ENCODE peak calls at places on chromosomes 6 and 20, in five cellular contexts. One of them, this sample, is unnamed.

GRCh38 chr20:50856475-50857041 is 61.7 kb downstream of the BCAS4 start:
- DNase-seq in AG10803: no peak
- DNase-seq in GM12865: no peak
- DNase-seq in neural progenitor cell: no peak
- DNase-seq in choroid plexus epithelial cell: no peak
- DNase-seq in this sample: no peak

GRCh38 chr20:63767456-63767855 is 27.9 kb downstream of the SLC2A4RG start:
- DNase-seq in GM12865: no peak
- DNase-seq in neural progenitor cell: no peak
- DNase-seq in choroid plexus epithelial cell: no peak
- DNase-seq in AG10803: no peak
- DNase-seq in this sample: no peak

GRCh38 chr6:30741789-30742315 is 635 bp downstream of the FLOT1 start:
- DNase-seq in choroid plexus epithelial cell: no peak
- DNase-seq in GM12865: peak
- DNase-seq in neural progenitor cell: no peak
- DNase-seq in AG10803: no peak
- DNase-seq in this sample: no peak

GRCh38 chr6:119966484-119966883 is 616.9 kb upstream of the MAN1A1 start:
- DNase-seq in neural progenitor cell: peak
- DNase-seq in choroid plexus epithelial cell: no peak
- DNase-seq in AG10803: no peak
- DNase-seq in GM12865: peak
- DNase-seq in this sample: no peak

GRCh38 chr6:150925655-150925928 is 60.1 kb downstream of the MTHFD1L start:
- DNase-seq in neural progenitor cell: no peak
- DNase-seq in AG10803: peak
- DNase-seq in GM12865: no peak
- DNase-seq in choroid plexus epithelial cell: peak
- DNase-seq in this sample: no peak

GRCh38 chr20:11869641-11870040 is 48.1 kb upstream of the BTBD3 start:
- DNase-seq in AG10803: no peak
- DNase-seq in GM12865: no peak
- DNase-seq in neural progenitor cell: no peak
- DNase-seq in choroid plexus epithelial cell: no peak
- DNase-seq in this sample: no peak

GRCh38 chr6:87210979-87211378 is 55.6 kb downstream of the ZNF292 start:
- DNase-seq in AG10803: no peak
- DNase-seq in choroid plexus epithelial cell: no peak
- DNase-seq in GM12865: peak
- DNase-seq in neural progenitor cell: no peak
- DNase-seq in this sample: no peak

GRCh38 chr6:141359953-141360352 is 772.8 kb upstream of the GJE1 start:
- DNase-seq in AG10803: peak
- DNase-seq in neural progenitor cell: peak
- DNase-seq in choroid plexus epithelial cell: peak
- DNase-seq in GM12865: no peak
- DNase-seq in this sample: peak

GRCh38 chr20:11124849-11125505 is 451.2 kb upstream of the JAG1 start:
- DNase-seq in AG10803: no peak
- DNase-seq in GM12865: no peak
- DNase-seq in choroid plexus epithelial cell: no peak
- DNase-seq in neural progenitor cell: no peak
- DNase-seq in this sample: no peak

GRCh38 chr6:16200231-16200941 is 38.0 kb upstream of the GMPR start:
- DNase-seq in choroid plexus epithelial cell: peak
- DNase-seq in AG10803: peak
- DNase-seq in neural progenitor cell: no peak
- DNase-seq in GM12865: no peak
- DNase-seq in this sample: no peak

GRCh38 chr20:19880256-19881079 is 122.4 kb downstream of the RIN2 start:
- DNase-seq in neural progenitor cell: no peak
- DNase-seq in choroid plexus epithelial cell: peak
- DNase-seq in GM12865: no peak
- DNase-seq in AG10803: peak
- DNase-seq in this sample: peak

GRCh38 chr6:16712931-16713484 is 48.3 kb downstream of the ATXN1 start:
- DNase-seq in choroid plexus epithelial cell: peak
- DNase-seq in AG10803: peak
- DNase-seq in neural progenitor cell: no peak
- DNase-seq in GM12865: peak
- DNase-seq in this sample: peak

GRCh38 chr6:30752164-30752927 is 8.0 kb upstream of the IER3 start:
- DNase-seq in choroid plexus epithelial cell: peak
- DNase-seq in neural progenitor cell: no peak
- DNase-seq in AG10803: peak
- DNase-seq in GM12865: no peak
- DNase-seq in this sample: peak

GRCh38 chr6:48765352-48765961 is 654.5 kb upstream of the PTCHD4 start:
- DNase-seq in AG10803: peak
- DNase-seq in choroid plexus epithelial cell: peak
- DNase-seq in GM12865: peak
- DNase-seq in neural progenitor cell: peak
- DNase-seq in this sample: peak

GRCh38 chr6:22848121-22848520 is 278.8 kb downstream of the HDGFL1 start:
- DNase-seq in GM12865: no peak
- DNase-seq in neural progenitor cell: no peak
- DNase-seq in choroid plexus epithelial cell: peak
- DNase-seq in AG10803: no peak
- DNase-seq in this sample: no peak

GRCh38 chr20:35560105-35560511 is 18.2 kb downstream of the ERGIC3 start:
- DNase-seq in neural progenitor cell: no peak
- DNase-seq in AG10803: no peak
- DNase-seq in GM12865: no peak
- DNase-seq in choroid plexus epithelial cell: no peak
- DNase-seq in this sample: no peak

GRCh38 chr6:10414766-10415592 is at the start of gene TFAP2A:
- DNase-seq in choroid plexus epithelial cell: no peak
- DNase-seq in neural progenitor cell: peak
- DNase-seq in GM12865: no peak
- DNase-seq in AG10803: peak
- DNase-seq in this sample: peak
- TF ChIP-seq CTCF in choroid plexus epithelial cell: peak
- TF ChIP-seq CTCF in neural progenitor cell: peak
- TF ChIP-seq CTCF in GM12865: no peak
- TF ChIP-seq CTCF in AG10803: peak
- TF ChIP-seq CTCF in this sample: peak

DNA sequence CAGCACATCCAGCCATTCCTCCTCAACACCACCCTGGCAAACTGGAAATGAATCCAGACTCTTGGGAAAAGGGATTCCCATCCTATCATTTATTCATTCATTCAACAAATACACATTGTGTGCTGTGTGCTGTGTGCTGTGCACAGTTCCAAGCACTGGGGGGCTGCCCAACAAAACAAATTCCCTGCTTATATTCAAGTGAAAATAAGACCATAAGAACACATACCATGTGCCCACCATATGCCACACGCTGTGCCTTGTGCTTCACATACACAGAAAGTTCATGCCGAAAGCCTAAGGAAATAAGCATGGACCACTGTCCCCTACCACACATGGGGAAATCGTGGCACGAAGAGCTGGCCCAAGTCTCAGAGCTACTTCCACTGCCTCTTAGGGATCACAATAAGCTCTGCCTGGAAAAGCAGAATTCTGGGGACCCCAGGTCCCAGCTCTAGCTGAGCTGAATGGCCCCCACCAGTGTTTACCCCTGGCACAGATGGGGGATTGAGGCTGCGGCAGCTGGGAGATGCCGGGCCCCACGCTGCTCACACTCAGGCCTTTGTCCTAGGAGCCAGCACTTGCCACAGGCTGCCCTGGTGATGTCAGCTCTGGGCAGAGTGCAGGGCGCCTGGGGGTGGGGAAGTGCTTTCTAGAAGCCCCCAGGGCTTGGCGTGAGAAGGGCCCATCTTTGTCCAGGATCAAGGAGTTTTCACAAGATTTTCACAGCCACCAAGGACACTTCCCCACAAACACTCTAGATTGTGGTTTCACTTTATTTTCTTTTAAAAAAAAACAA is 99.6 kb downstream of the PREX1 start:
- DNase-seq in neural progenitor cell: no peak
- DNase-seq in GM12865: no peak
- DNase-seq in choroid plexus epithelial cell: no peak
- DNase-seq in AG10803: no peak
- DNase-seq in this sample: no peak
- TF ChIP-seq CTCF in neural progenitor cell: no peak
- TF ChIP-seq CTCF in GM12865: no peak
- TF ChIP-seq CTCF in choroid plexus epithelial cell: peak
- TF ChIP-seq CTCF in AG10803: no peak
- TF ChIP-seq CTCF in this sample: no peak

DNA sequence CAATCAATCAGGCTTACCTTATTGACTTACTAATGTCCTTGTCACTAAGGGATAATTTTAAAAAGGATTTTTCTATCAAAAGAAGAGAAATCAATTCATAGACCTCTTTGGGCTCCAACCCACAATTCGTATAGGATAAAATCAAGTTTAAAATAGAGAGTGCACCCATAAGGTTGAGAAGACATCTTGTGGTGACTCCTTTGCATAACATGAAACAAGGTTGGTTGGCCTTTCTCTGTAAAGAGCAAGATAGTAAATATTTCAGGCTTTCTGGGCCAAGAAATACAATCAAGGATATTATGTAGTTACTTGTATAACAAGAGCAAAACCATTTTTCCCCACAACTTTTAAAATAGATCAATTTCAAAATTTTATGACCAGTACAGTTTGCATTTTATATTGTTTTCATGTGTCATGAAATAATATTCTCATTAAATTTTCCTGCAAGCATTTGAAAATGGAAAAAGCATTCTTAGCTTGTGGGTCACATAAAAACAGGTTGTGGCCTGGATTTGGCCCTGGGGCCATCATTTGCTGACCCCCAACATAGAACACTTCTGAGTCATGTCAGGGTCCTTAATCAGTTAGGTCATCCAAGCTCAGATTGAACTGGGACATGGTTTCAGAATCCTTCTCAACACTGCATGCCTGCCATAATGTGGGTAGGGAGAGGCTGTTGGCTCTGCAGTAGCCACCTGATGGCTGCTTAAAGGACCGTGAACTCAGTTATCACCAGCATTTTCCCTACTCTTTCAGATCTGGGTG is 76.7 kb downstream of the MYB start:
- DNase-seq in neural progenitor cell: no peak
- DNase-seq in choroid plexus epithelial cell: peak
- DNase-seq in AG10803: no peak
- DNase-seq in GM12865: no peak
- DNase-seq in this sample: no peak
- TF ChIP-seq CTCF in neural progenitor cell: no peak
- TF ChIP-seq CTCF in choroid plexus epithelial cell: no peak
- TF ChIP-seq CTCF in AG10803: no peak
- TF ChIP-seq CTCF in GM12865: no peak
- TF ChIP-seq CTCF in this sample: peak

GRCh38 chr6:83859410-83860346 is at the start of gene CYB5R4:
- DNase-seq in neural progenitor cell: peak
- DNase-seq in GM12865: peak
- DNase-seq in AG10803: peak
- DNase-seq in choroid plexus epithelial cell: peak
- DNase-seq in this sample: peak
- TF ChIP-seq CTCF in neural progenitor cell: peak
- TF ChIP-seq CTCF in GM12865: peak
- TF ChIP-seq CTCF in AG10803: peak
- TF ChIP-seq CTCF in choroid plexus epithelial cell: peak
- TF ChIP-seq CTCF in this sample: peak

GRCh38 chr6:163413345-163414116 is 987 bp upstream of the QKI start:
- DNase-seq in GM12865: peak
- DNase-seq in choroid plexus epithelial cell: peak
- DNase-seq in neural progenitor cell: peak
- DNase-seq in AG10803: peak
- DNase-seq in this sample: peak
- TF ChIP-seq CTCF in GM12865: no peak
- TF ChIP-seq CTCF in choroid plexus epithelial cell: no peak
- TF ChIP-seq CTCF in neural progenitor cell: no peak
- TF ChIP-seq CTCF in AG10803: no peak
- TF ChIP-seq CTCF in this sample: no peak

GRCh38 chr6:85684125-85684808 is 41.6 kb upstream of the SYNCRIP start:
- DNase-seq in choroid plexus epithelial cell: peak
- DNase-seq in GM12865: no peak
- DNase-seq in neural progenitor cell: no peak
- DNase-seq in AG10803: no peak
- DNase-seq in this sample: no peak

GRCh38 chr6:85690071-85690470 is 47.4 kb upstream of the SYNCRIP start:
- DNase-seq in choroid plexus epithelial cell: no peak
- DNase-seq in AG10803: no peak
- DNase-seq in neural progenitor cell: no peak
- DNase-seq in GM12865: no peak
- DNase-seq in this sample: no peak

GRCh38 chr6:85684809-85685171 is 42.1 kb upstream of the SYNCRIP start:
- DNase-seq in choroid plexus epithelial cell: no peak
- DNase-seq in GM12865: no peak
- DNase-seq in AG10803: no peak
- DNase-seq in neural progenitor cell: no peak
- DNase-seq in this sample: no peak

GRCh38 chr6:85680388-85680787 is 37.7 kb upstream of the SYNCRIP start:
- DNase-seq in AG10803: no peak
- DNase-seq in choroid plexus epithelial cell: no peak
- DNase-seq in neural progenitor cell: no peak
- DNase-seq in GM12865: peak
- DNase-seq in this sample: no peak

GRCh38 chr6:85685713-85686112 is 43.0 kb upstream of the SYNCRIP start:
- DNase-seq in choroid plexus epithelial cell: no peak
- DNase-seq in neural progenitor cell: no peak
- DNase-seq in GM12865: peak
- DNase-seq in AG10803: no peak
- DNase-seq in this sample: no peak
- TF ChIP-seq CTCF in choroid plexus epithelial cell: no peak
- TF ChIP-seq CTCF in neural progenitor cell: no peak
- TF ChIP-seq CTCF in GM12865: no peak
- TF ChIP-seq CTCF in AG10803: no peak
- TF ChIP-seq CTCF in this sample: no peak